ENCODE peak calls at places on chromosomes 6 and 20, in six cellular contexts. C is IMR-90, S is transverse colon, Z is AG10803, H is stomach, T is lung. V is an unnamed sample.

GRCh38 chr6:116954335-116954734 is 77.3 kb downstream of the RFX6 start:
- DNase-seq in H (no peak), S (no peak), T (no peak), Z (no peak), C (no peak), V (no peak)

GRCh38 chr20:48722002-48722731 is 105.6 kb downstream of the PREX1 start:
- DNase-seq in C (peak; percentile 32), Z (peak; percentile 81), T (no peak), S (peak; percentile 33), H (peak; percentile 38), V (peak; percentile 84)

GRCh38 chr6:44052419-44053011 is 74.7 kb downstream of the MRPL14 start:
- DNase-seq in T (no peak), Z (peak; percentile 87), S (no peak), C (peak; percentile 80), H (no peak), V (peak; percentile 82)

GRCh38 chr6:3090013-3090412 is 21.7 kb downstream of the RIPK1 start:
- DNase-seq in T (no peak), C (no peak), Z (peak; percentile 16), S (no peak), H (no peak), V (no peak)

GRCh38 chr20:24743641-24744040 is 205.4 kb upstream of the CST7 start:
- DNase-seq in Z (no peak), S (no peak), C (no peak), H (no peak), T (no peak), V (no peak)

GRCh38 chr20:3901028-3901746 is 12.0 kb downstream of the PANK2 start:
- DNase-seq in S (no peak), Z (no peak), C (peak; percentile 58), H (no peak), T (no peak), V (peak; percentile 44)

GRCh38 chr6:69820438-69820837 is 23.6 kb upstream of the LMBRD1 start:
- DNase-seq in H (no peak), S (no peak), T (no peak), C (no peak), Z (no peak), V (no peak)

GRCh38 chr6:45021652-45022051 is 306.5 kb upstream of the RUNX2 start:
- DNase-seq in S (no peak), H (no peak), T (no peak), Z (peak; percentile 14), C (peak; percentile 43), V (no peak)

GRCh38 chr6:7726416-7727149 is 684 bp downstream of the BMP6 start:
- DNase-seq in T (no peak), Z (no peak), H (no peak), S (no peak), C (no peak), V (no peak)

GRCh38 chr20:50270569-50270968 is 79.9 kb downstream of the CEBPB start:
- DNase-seq in T (peak; percentile 46), S (no peak), C (no peak), H (no peak), Z (no peak), V (no peak)

GRCh38 chr6:30888472-30889137 is 4.3 kb downstream of the DDR1 start:
- DNase-seq in T (no peak), Z (peak; percentile 35), S (no peak), C (peak; percentile 58), H (no peak), V (peak; percentile 61)

GRCh38 chr20:1897486-1897885 is 2.3 kb downstream of the SIRPA start:
- DNase-seq in Z (no peak), S (no peak), H (no peak), T (no peak), C (no peak), V (peak; percentile 41)

GRCh38 chr6:119285908-119286625 is 63.5 kb downstream of the MAN1A1 start:
- DNase-seq in C (peak; percentile 22), H (no peak), T (no peak), Z (no peak), S (no peak), V (peak; percentile 33)

GRCh38 chr6:1181939-1182338 is 130.0 kb upstream of the FOXQ1 start:
- DNase-seq in S (no peak), T (no peak), H (no peak), Z (no peak), C (no peak), V (no peak)

GRCh38 chr6:373773-374724 is 17.5 kb upstream of the IRF4 start:
- DNase-seq in Z (peak; percentile 46), C (peak; percentile 16), T (no peak), H (no peak), S (no peak), V (peak; percentile 10)

DNA sequence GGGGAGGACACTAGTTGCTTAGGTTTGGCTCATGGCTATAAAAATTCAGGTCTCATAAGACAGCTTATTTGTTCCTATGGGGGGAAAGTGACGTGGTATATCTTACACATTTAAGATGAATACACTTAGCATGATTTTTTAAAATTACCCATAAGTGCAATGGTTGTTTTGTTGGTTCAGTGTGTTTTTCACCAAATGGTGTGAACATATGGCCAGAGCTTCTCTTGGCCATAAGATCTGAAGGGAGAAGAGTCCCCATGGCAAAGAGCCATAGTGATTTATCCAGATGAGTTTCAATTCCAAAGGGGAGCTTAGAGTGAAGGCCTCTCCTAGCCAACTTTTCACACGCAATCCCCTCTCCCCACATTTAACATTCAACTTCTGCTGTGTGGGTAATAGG is 107.6 kb downstream of the TMEM242 start:
- DNase-seq in C (no peak), H (no peak), T (no peak), Z (no peak), S (no peak), V (no peak)
- TF ChIP-seq CTCF in C (no peak), H (no peak), T (no peak), Z (no peak), S (no peak), V (no peak)

DNA sequence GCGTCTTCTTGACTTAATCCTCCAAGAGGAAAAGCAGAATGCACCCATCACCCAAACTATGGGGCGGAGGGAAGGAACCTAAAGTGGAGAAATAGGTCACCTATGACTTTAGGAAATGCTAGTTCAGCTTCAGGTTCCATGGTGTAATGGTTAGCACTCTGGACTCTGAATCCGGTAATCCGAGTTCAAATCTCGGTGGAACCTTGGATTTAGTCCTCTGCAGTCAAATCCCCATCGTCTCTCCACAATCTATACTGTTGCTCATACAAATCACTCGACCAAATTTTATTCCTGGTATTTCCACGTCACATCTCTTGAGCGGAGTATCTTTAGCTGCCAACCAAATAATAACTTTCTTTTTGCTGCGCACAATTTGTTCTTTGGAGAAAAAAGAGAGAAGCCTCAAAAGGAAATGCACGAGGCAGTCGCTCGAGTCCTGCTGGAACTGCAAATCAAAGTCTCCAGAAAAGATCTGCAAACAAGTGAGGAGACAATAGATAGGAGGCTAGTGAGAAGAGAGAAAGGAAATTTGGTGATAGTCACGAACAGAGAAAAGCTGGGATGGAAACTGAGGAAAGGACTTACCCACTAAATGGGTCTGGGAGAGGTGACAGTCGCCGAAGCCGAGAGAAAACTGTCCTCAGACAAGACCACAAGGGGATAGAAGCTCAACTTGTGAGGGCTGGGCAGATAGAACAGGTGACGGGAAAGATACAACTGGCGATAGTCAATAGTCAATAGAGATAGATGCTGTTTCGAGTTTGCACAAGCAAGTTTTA is 16.6 kb downstream of the POM121L2 start:
- DNase-seq in Z (peak; percentile 67), C (peak; percentile 85), H (no peak), T (no peak), S (no peak), V (peak; percentile 72)
- H3K4me3 ChIP-seq in Z (peak overlapping the region; percentile 63), C (peak overlapping the region; percentile 48), H (no peak overlapping the region), T (no peak overlapping the region), S (no peak overlapping the region), V (peak overlapping the region; percentile 57)

GRCh38 chr6:40286027-40286426 is 301.1 kb downstream of the LRFN2 start:
- DNase-seq in S (no peak), C (no peak), H (no peak), T (no peak), Z (no peak), V (no peak)

GRCh38 chr6:40287296-40287820 is 299.8 kb downstream of the LRFN2 start:
- DNase-seq in T (no peak), Z (no peak), S (no peak), C (no peak), H (no peak), V (no peak)

GRCh38 chr6:40288919-40289318 is 298.2 kb downstream of the LRFN2 start:
- DNase-seq in C (no peak), T (no peak), Z (no peak), S (no peak), H (no peak), V (no peak)

GRCh38 chr6:40285535-40285934 is 301.6 kb downstream of the LRFN2 start:
- DNase-seq in S (no peak), Z (no peak), H (no peak), T (no peak), C (no peak), V (no peak)

DNA sequence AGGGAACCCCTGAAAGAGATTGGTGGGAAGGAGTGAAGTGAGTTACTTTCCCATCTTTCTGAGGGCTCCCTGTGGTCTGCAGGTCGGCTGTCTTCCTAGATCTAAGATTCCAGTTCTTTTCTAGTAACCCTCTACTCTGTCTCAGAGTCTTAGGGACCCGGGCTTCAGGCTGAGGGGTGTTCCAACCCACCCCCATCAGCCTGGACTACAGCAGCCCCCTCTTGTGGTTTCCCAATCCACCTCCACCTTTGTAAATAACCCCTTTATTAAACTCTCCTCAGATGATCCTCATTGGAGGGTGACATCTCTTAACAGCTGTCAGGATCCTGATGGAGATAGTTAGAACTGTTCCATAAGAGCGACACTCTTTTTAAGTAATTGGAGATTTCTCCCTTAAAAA is 300.4 kb downstream of the LRFN2 start:
- DNase-seq in S (no peak), Z (no peak), H (no peak), C (no peak), T (no peak), V (no peak)
- TF ChIP-seq CTCF in S (no peak), Z (no peak), H (no peak), C (no peak), T (no peak), V (no peak)

GRCh38 chr20:46564241-46564957 is 13.9 kb upstream of the OCSTAMP start:
- DNase-seq in T (no peak), C (no peak), S (no peak), H (no peak), Z (no peak), V (no peak)

GRCh38 chr20:46562373-46563169 is 12.1 kb upstream of the OCSTAMP start:
- DNase-seq in S (peak; percentile 73), C (peak; percentile 64), T (peak; percentile 71), H (peak; percentile 76), Z (peak; percentile 57), V (peak; percentile 63)

GRCh38 chr20:46562009-46562372 is 11.5 kb upstream of the OCSTAMP start:
- DNase-seq in Z (no peak), C (no peak), T (no peak), H (no peak), S (no peak), V (no peak)

GRCh38 chr20:46563848-46564197 is 13.4 kb upstream of the OCSTAMP start:
- DNase-seq in S (no peak), H (no peak), T (no peak), Z (no peak), C (no peak), V (no peak)

DNA sequence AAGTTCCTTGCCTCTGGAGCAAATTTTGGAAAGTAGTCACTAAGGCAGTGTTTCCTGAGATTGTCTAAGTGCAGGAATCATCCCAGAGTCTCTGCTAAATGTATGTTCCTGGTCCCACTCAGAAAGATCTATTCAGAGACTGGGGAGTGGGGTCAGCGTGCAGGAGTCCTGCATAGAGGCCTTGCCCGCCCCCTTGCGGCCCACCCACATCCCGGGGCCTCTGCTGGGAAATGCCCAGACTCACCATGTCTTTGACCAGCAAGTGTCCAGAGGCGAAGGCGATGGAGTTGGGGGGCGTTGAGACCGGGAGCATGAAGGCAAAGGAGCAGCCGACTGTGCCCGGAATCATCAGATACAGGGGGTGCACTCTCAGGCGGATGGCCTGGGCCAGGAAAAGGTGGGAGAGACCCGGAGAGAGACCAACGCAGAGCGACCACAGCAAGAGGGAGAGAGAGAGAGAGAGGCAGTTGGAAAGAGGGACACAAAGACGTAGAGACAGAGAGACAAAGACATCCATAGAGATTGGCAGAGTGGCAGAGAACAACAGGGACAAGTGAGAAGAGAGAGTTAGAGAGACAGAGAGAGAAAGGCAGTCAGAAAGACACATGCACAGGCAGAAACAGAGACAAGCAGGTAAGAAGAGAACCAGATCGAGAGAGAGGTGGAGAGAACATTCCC is 12.9 kb upstream of the OCSTAMP start:
- DNase-seq in Z (no peak), S (no peak), H (no peak), T (no peak), C (no peak), V (no peak)
- H3K4me3 ChIP-seq in Z (no peak overlapping the region), S (no peak overlapping the region), H (peak overlapping the region; percentile 37), T (no peak overlapping the region), C (no peak overlapping the region), V (no peak overlapping the region)

V was measured in fibroblast of pulmonary artery.